ENCODE peak calls at places on chromosomes 2 and 18, in four cellular contexts. S is HepG2, Q is WTC11, K is HEK293T. M is an unnamed sample.

GRCh38 chr2:25524507-25524906 is 148.9 kb downstream of the DTNB start:
- DNase-seq in S (no peak), K (no peak), Q (no peak), M (no peak)

GRCh38 chr2:222440670-222441422 is 16.5 kb downstream of the SGPP2 start:
- DNase-seq in K (no peak), S (peak; percentile 22), Q (no peak), M (no peak)

GRCh38 chr18:23902396-23902795 is 112.2 kb upstream of the TTC39C start:
- DNase-seq in Q (no peak), K (no peak), S (no peak), M (no peak)

GRCh38 chr2:217643814-217644301 is 358.9 kb downstream of the TNS1 start:
- DNase-seq in K (no peak), Q (no peak), S (no peak), M (no peak)

GRCh38 chr18:69817335-69817935 is 130.2 kb downstream of the CD226 start:
- DNase-seq in K (no peak), Q (no peak), S (no peak), M (no peak)

GRCh38 chr2:204877691-204878090 is 332.4 kb downstream of the PARD3B start:
- DNase-seq in S (no peak), Q (no peak), K (no peak), M (no peak)

GRCh38 chr18:73661457-73661856 is 486.2 kb downstream of the FBXO15 start:
- DNase-seq in Q (no peak), S (no peak), K (no peak), M (no peak)

GRCh38 chr2:47070920-47071824 is 83.9 kb downstream of the STPG4 start:
- DNase-seq in K (no peak), Q (no peak), S (peak; percentile 93), M (no peak)

GRCh38 chr2:136010126-136010525 is 24.7 kb upstream of the DARS1 start:
- DNase-seq in K (no peak), Q (no peak), S (no peak), M (no peak)

GRCh38 chr18:595571-595970 is 1.2 kb upstream of the CLUL1 start:
- DNase-seq in K (no peak), S (no peak), Q (no peak), M (no peak)

GRCh38 chr18:49062832-49063226 is 112.1 kb upstream of the SMAD7 start:
- DNase-seq in K (no peak), S (no peak), Q (no peak), M (no peak)

GRCh38 chr18:45588831-45589558 is 26.3 kb upstream of the SLC14A2 start:
- DNase-seq in Q (no peak), S (no peak), K (no peak), M (no peak)

GRCh38 chr18:37661061-37661460 is 95.5 kb upstream of the CELF4 start:
- DNase-seq in K (no peak), Q (no peak), S (no peak), M (no peak)

GRCh38 chr2:54704688-54705605 is 18.5 kb upstream of the EML6 start:
- DNase-seq in Q (no peak), S (peak; percentile 76), K (peak; percentile 34), M (peak; percentile 60)

GRCh38 chr2:52703004-52703403 is 1064.6 kb upstream of the CHAC2 start:
- DNase-seq in K (no peak), S (no peak), Q (no peak), M (no peak)

GRCh38 chr2:126775300-126775985 is 119.5 kb downstream of the GYPC start:
- DNase-seq in Q (no peak), K (no peak), S (no peak), M (no peak)

GRCh38 chr2:178732913-178733312 is 74.3 kb downstream of the TTN start:
- DNase-seq in K (no peak), Q (no peak), S (no peak), M (no peak)

GRCh38 chr2:158755738-158756137 is 39.4 kb upstream of the DAPL1 start:
- DNase-seq in K (peak; percentile 28), Q (peak; percentile 66), S (no peak), M (peak; percentile 25)

GRCh38 chr2:18918280-18918679 is 328.9 kb upstream of the NT5C1B start:
- DNase-seq in K (no peak), Q (no peak), S (no peak), M (no peak)

GRCh38 chr2:95025406-95026319 is at the start of gene MAL:
- DNase-seq in Q (peak; percentile 60), S (no peak), K (no peak), M (no peak)

GRCh38 chr2:150491943-150492342 is 4.5 kb upstream of the RND3 start:
- DNase-seq in Q (no peak), S (no peak), K (no peak), M (no peak)

GRCh38 chr18:6409933-6410332 is 4.8 kb downstream of the L3MBTL4 start:
- DNase-seq in K (no peak), S (no peak), Q (no peak), M (no peak)

GRCh38 chr2:46179037-46179621 is 118.1 kb upstream of the EPAS1 start:
- DNase-seq in K (no peak), Q (no peak), S (no peak), M (peak; percentile 15)

GRCh38 chr2:23926289-23926749 is 604 bp downstream of the ATAD2B start:
- DNase-seq in S (no peak), Q (peak; percentile 46), K (peak; percentile 27), M (no peak)

GRCh38 chr18:73577365-73577764 is 570.3 kb downstream of the FBXO15 start:
- DNase-seq in S (no peak), Q (no peak), K (no peak), M (no peak)

GRCh38 chr2:54090521-54091117 is 24.8 kb upstream of the ACYP2 start:
- DNase-seq in S (no peak), K (no peak), Q (no peak), M (no peak)

GRCh38 chr2:196166876-196167275 is 4.5 kb downstream of the STK17B start:
- DNase-seq in Q (no peak), K (no peak), S (no peak), M (no peak)

GRCh38 chr18:58049000-58049688 is 5.1 kb downstream of the NEDD4L start:
- DNase-seq in Q (no peak), S (no peak), K (no peak), M (no peak)

GRCh38 chr18:22346968-22347611 is 70.6 kb downstream of the CTAGE1 start:
- DNase-seq in K (peak; percentile 66), Q (peak; percentile 66), S (peak; percentile 5), M (no peak)

GRCh38 chr2:17495590-17495989 is 22.6 kb downstream of the RAD51AP2 start:
- DNase-seq in K (no peak), Q (no peak), S (no peak), M (no peak)

GRCh38 chr18:46071615-46071893 is 506 bp downstream of the PSTPIP2 start:
- DNase-seq in S (no peak), Q (no peak), K (no peak), M (no peak)

DNA sequence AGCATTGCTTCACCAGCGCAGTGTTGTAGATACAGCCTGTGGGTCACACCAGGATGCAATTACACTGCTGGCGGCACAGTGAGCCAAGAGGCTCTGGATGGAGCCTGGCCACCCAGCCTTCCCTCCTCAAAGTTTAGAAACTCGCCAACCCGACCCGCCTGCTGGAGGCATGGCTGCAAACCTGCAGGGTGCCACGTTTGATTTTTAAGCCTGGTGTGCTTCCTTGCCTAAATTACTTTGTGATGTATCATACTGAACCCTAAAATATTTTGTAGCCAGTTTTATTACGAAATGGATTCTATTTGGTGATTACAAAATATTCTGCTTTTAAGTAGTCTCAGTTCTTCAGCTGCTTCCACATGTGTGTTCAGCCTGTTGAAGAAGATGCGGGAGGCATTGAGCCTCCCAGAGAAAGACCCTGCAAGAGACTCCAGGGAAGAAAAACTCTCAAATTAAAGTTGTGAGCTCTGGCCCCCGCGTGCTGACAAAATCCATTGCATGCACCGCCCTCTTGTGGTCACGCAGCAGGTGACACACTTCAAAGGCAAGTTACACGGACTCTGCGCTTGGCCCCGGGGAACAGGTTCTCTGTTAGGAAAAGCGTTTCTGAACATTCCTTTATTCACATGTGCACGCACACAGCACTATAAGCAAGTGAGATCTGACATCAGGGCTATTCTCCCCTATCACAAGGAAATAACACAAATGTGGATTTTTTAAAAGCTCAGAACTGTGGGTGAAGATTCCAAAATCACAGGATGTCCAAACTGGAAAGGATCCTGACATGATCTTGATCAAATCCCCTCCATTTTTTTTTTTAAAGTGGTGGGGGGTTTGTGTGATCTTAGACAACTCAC is 63.0 kb upstream of the TWIST2 start:
- DNase-seq in S (peak; percentile 48), K (peak; percentile 68), Q (peak; percentile 76), M (peak; percentile 59)
- TF ChIP-seq ELF4 in S (no peak), K (no peak), Q (no peak), M (no peak)

DNA sequence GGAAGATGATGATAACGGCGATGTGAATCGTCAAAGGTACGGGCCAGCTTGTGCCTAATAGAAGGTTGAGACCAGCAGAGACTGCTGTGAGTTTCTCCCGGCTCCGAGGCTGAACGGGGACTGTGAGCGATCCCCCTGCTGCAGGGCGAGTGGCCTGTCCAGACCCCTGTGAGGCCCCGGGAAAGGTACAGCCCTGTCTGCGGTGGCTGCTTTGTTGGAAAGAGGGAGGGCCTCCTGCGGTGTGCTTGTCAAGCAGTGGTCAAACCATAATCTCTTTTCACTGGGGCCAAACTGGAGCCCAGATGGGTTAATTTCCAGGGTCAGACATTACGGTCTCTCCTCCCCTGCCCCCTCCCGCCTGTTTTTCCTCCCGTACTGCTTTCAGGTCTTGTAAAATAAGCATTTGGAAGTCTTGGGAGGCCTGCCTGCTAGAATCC is 3.0 kb downstream of the FZD7 start:
- DNase-seq in K (peak; percentile 38), S (no peak), Q (peak; percentile 38), M (no peak)
- TF ChIP-seq ELF4 in K (no peak), S (no peak), Q (no peak), M (no peak)

GRCh38 chr2:226620176-226620575 is 179.4 kb downstream of the IRS1 start:
- DNase-seq in Q (no peak), K (no peak), S (no peak), M (no peak)
- TF ChIP-seq ELF4 in Q (no peak), K (no peak), S (peak; percentile 15), M (no peak)

GRCh38 chr2:74880054-74880728 is 46.3 kb downstream of the HK2 start:
- DNase-seq in K (no peak), S (no peak), Q (no peak), M (no peak)
- TF ChIP-seq ELF4 in K (no peak), S (no peak), Q (no peak), M (no peak)

GRCh38 chr2:42556351-42556890 is 12.0 kb upstream of the MTA3 start:
- DNase-seq in K (no peak), S (no peak), Q (no peak), M (no peak)

GRCh38 chr2:42558827-42559226 is 9.6 kb upstream of the MTA3 start:
- DNase-seq in S (peak; percentile 54), K (no peak), Q (no peak), M (no peak)

GRCh38 chr2:42550870-42551269 is 17.6 kb upstream of the MTA3 start:
- DNase-seq in S (no peak), K (no peak), Q (no peak), M (no peak)

GRCh38 chr2:42554392-42554791 is 14.0 kb upstream of the MTA3 start:
- DNase-seq in K (no peak), S (no peak), Q (peak; percentile 22), M (no peak)
- TF ChIP-seq ELF4 in K (no peak), S (no peak), Q (no peak), M (no peak)

GRCh38 chr2:119419803-119420508 is 11.7 kb upstream of the TMEM37 start:
- DNase-seq in K (no peak), S (no peak), Q (no peak), M (no peak)

GRCh38 chr2:119416299-119416923 is 15.2 kb upstream of the TMEM37 start:
- DNase-seq in S (no peak), K (no peak), Q (no peak), M (no peak)

GRCh38 chr2:119417898-119418297 is 13.8 kb upstream of the TMEM37 start:
- DNase-seq in K (no peak), Q (no peak), S (no peak), M (no peak)

GRCh38 chr2:119421304-119421703 is 10.3 kb upstream of the TMEM37 start:
- DNase-seq in Q (no peak), S (no peak), K (no peak), M (no peak)

GRCh38 chr2:119419065-119419464 is 12.6 kb upstream of the TMEM37 start:
- DNase-seq in Q (no peak), K (no peak), S (no peak), M (no peak)
- TF ChIP-seq ELF4 in Q (no peak), K (no peak), S (no peak), M (no peak)